ENCODE peak calls at places on chromosomes 2 and 18, in eight cellular contexts. One of them, this sample, is unnamed.

GRCh38 chr2:79855264-79856006 is 342.6 kb downstream of the CTNNA2 start:
- DNase-seq in naive thymus-derived CD4-positive, alpha-beta T cell: no peak
- DNase-seq in AG04449: no peak
- DNase-seq in ovary: no peak
- DNase-seq in GM12864: no peak
- DNase-seq in WERI-Rb-1: peak
- DNase-seq in SJSA1: no peak
- DNase-seq in upper lobe of right lung: no peak
- DNase-seq in this sample: no peak

GRCh38 chr2:219282375-219282774 is 3.2 kb downstream of the DNAJB2 start:
- DNase-seq in naive thymus-derived CD4-positive, alpha-beta T cell: no peak
- DNase-seq in AG04449: no peak
- DNase-seq in ovary: no peak
- DNase-seq in GM12864: no peak
- DNase-seq in WERI-Rb-1: no peak
- DNase-seq in SJSA1: no peak
- DNase-seq in upper lobe of right lung: no peak
- DNase-seq in this sample: no peak

GRCh38 chr2:16058256-16058655 is 117.9 kb downstream of the MYCN start:
- DNase-seq in naive thymus-derived CD4-positive, alpha-beta T cell: no peak
- DNase-seq in AG04449: no peak
- DNase-seq in ovary: no peak
- DNase-seq in GM12864: no peak
- DNase-seq in WERI-Rb-1: peak
- DNase-seq in SJSA1: no peak
- DNase-seq in upper lobe of right lung: no peak
- DNase-seq in this sample: no peak

GRCh38 chr18:25533088-25533676 is 181.2 kb upstream of the ZNF521 start:
- DNase-seq in naive thymus-derived CD4-positive, alpha-beta T cell: no peak
- DNase-seq in AG04449: no peak
- DNase-seq in ovary: no peak
- DNase-seq in GM12864: no peak
- DNase-seq in WERI-Rb-1: no peak
- DNase-seq in SJSA1: no peak
- DNase-seq in upper lobe of right lung: no peak
- DNase-seq in this sample: no peak

GRCh38 chr18:67342159-67342558 is 174.4 kb downstream of the DSEL start:
- DNase-seq in naive thymus-derived CD4-positive, alpha-beta T cell: no peak
- DNase-seq in AG04449: no peak
- DNase-seq in ovary: no peak
- DNase-seq in GM12864: no peak
- DNase-seq in WERI-Rb-1: no peak
- DNase-seq in SJSA1: no peak
- DNase-seq in upper lobe of right lung: no peak
- DNase-seq in this sample: no peak

GRCh38 chr2:109523121-109523520 is 90.6 kb downstream of the SEPTIN10 start:
- DNase-seq in naive thymus-derived CD4-positive, alpha-beta T cell: no peak
- DNase-seq in AG04449: no peak
- DNase-seq in ovary: no peak
- DNase-seq in GM12864: no peak
- DNase-seq in WERI-Rb-1: no peak
- DNase-seq in SJSA1: no peak
- DNase-seq in upper lobe of right lung: peak
- DNase-seq in this sample: no peak

GRCh38 chr2:237695201-237695780 is 67.9 kb downstream of the LRRFIP1 start:
- DNase-seq in naive thymus-derived CD4-positive, alpha-beta T cell: peak
- DNase-seq in AG04449: peak
- DNase-seq in ovary: peak
- DNase-seq in GM12864: no peak
- DNase-seq in WERI-Rb-1: no peak
- DNase-seq in SJSA1: peak
- DNase-seq in upper lobe of right lung: no peak
- DNase-seq in this sample: peak

GRCh38 chr2:106142683-106143082 is 51.4 kb downstream of the UXS1 start:
- DNase-seq in naive thymus-derived CD4-positive, alpha-beta T cell: no peak
- DNase-seq in AG04449: no peak
- DNase-seq in ovary: no peak
- DNase-seq in GM12864: no peak
- DNase-seq in WERI-Rb-1: no peak
- DNase-seq in SJSA1: no peak
- DNase-seq in upper lobe of right lung: no peak
- DNase-seq in this sample: no peak

GRCh38 chr2:41496908-41497307 is 550.9 kb upstream of the PKDCC start:
- DNase-seq in naive thymus-derived CD4-positive, alpha-beta T cell: no peak
- DNase-seq in AG04449: no peak
- DNase-seq in ovary: no peak
- DNase-seq in GM12864: no peak
- DNase-seq in WERI-Rb-1: no peak
- DNase-seq in SJSA1: no peak
- DNase-seq in upper lobe of right lung: no peak
- DNase-seq in this sample: no peak

GRCh38 chr18:21191596-21192307 is 50.3 kb upstream of the GREB1L start:
- DNase-seq in naive thymus-derived CD4-positive, alpha-beta T cell: no peak
- DNase-seq in AG04449: no peak
- DNase-seq in ovary: peak
- DNase-seq in GM12864: no peak
- DNase-seq in WERI-Rb-1: peak
- DNase-seq in SJSA1: peak
- DNase-seq in upper lobe of right lung: no peak
- DNase-seq in this sample: no peak

GRCh38 chr18:28175047-28175929 is 1.6 kb downstream of the CDH2 start:
- DNase-seq in naive thymus-derived CD4-positive, alpha-beta T cell: no peak
- DNase-seq in AG04449: no peak
- DNase-seq in ovary: no peak
- DNase-seq in GM12864: no peak
- DNase-seq in WERI-Rb-1: peak
- DNase-seq in SJSA1: peak
- DNase-seq in upper lobe of right lung: no peak
- DNase-seq in this sample: no peak

GRCh38 chr18:23578891-23579653 is 7.2 kb downstream of the NPC1 start:
- DNase-seq in naive thymus-derived CD4-positive, alpha-beta T cell: no peak
- DNase-seq in AG04449: no peak
- DNase-seq in ovary: no peak
- DNase-seq in GM12864: no peak
- DNase-seq in WERI-Rb-1: no peak
- DNase-seq in SJSA1: no peak
- DNase-seq in upper lobe of right lung: no peak
- DNase-seq in this sample: peak

GRCh38 chr2:200575957-200576356 is 9.9 kb upstream of the AOX1 start:
- DNase-seq in naive thymus-derived CD4-positive, alpha-beta T cell: peak
- DNase-seq in AG04449: no peak
- DNase-seq in ovary: no peak
- DNase-seq in GM12864: no peak
- DNase-seq in WERI-Rb-1: no peak
- DNase-seq in SJSA1: no peak
- DNase-seq in upper lobe of right lung: no peak
- DNase-seq in this sample: no peak

GRCh38 chr18:42922363-42922762 is 193.1 kb downstream of the RIT2 start:
- DNase-seq in naive thymus-derived CD4-positive, alpha-beta T cell: no peak
- DNase-seq in AG04449: no peak
- DNase-seq in ovary: no peak
- DNase-seq in GM12864: no peak
- DNase-seq in WERI-Rb-1: no peak
- DNase-seq in SJSA1: no peak
- DNase-seq in upper lobe of right lung: no peak
- DNase-seq in this sample: no peak

GRCh38 chr2:5849596-5849995 is 157.4 kb downstream of the SOX11 start:
- DNase-seq in naive thymus-derived CD4-positive, alpha-beta T cell: no peak
- DNase-seq in AG04449: no peak
- DNase-seq in ovary: no peak
- DNase-seq in GM12864: no peak
- DNase-seq in WERI-Rb-1: no peak
- DNase-seq in SJSA1: no peak
- DNase-seq in upper lobe of right lung: no peak
- DNase-seq in this sample: peak

GRCh38 chr2:24642351-24642750 is 150.8 kb downstream of the PTRHD1 start:
- DNase-seq in naive thymus-derived CD4-positive, alpha-beta T cell: no peak
- DNase-seq in AG04449: no peak
- DNase-seq in ovary: no peak
- DNase-seq in GM12864: no peak
- DNase-seq in WERI-Rb-1: no peak
- DNase-seq in SJSA1: no peak
- DNase-seq in upper lobe of right lung: no peak
- DNase-seq in this sample: no peak

GRCh38 chr2:238433941-238434845 is 7.5 kb downstream of the ASB1 start:
- DNase-seq in naive thymus-derived CD4-positive, alpha-beta T cell: no peak
- DNase-seq in AG04449: peak
- DNase-seq in ovary: no peak
- DNase-seq in GM12864: no peak
- DNase-seq in WERI-Rb-1: no peak
- DNase-seq in SJSA1: peak
- DNase-seq in upper lobe of right lung: no peak
- DNase-seq in this sample: no peak

DNA sequence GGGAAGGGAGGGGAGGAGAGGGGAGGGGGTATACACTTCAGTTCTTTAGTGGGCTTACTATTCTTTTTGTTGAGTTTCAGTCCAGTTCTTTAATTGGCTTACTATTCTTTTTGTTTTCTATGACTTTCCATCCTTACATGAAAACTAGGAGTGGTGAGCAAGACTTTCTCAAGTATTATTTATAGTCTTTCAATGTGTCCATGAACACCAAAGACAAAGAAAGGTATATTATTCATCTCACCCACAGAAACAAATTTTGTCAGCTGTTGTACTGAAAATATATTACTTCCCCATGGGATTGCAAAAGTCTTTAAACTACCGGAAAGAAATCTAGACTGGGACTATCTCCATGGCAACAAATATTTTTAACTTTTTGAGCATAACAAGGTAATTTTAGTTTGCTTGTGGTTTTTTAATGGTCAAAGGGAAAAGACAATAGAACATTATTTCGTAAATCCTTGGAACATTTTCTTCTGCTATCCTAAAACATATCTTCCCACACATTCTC is 17.6 kb downstream of the ADAM17 start:
- DNase-seq in naive thymus-derived CD4-positive, alpha-beta T cell: no peak
- DNase-seq in AG04449: no peak
- DNase-seq in ovary: no peak
- DNase-seq in GM12864: no peak
- DNase-seq in WERI-Rb-1: no peak
- DNase-seq in SJSA1: no peak
- DNase-seq in upper lobe of right lung: no peak
- DNase-seq in this sample: no peak
- H3K4me3 ChIP-seq in naive thymus-derived CD4-positive, alpha-beta T cell: no peak
- H3K4me3 ChIP-seq in AG04449: no peak
- H3K4me3 ChIP-seq in ovary: no peak
- H3K4me3 ChIP-seq in GM12864: no peak
- H3K4me3 ChIP-seq in WERI-Rb-1: no peak
- H3K4me3 ChIP-seq in SJSA1: no peak
- H3K4me3 ChIP-seq in upper lobe of right lung: no peak
- H3K4me3 ChIP-seq in this sample: no peak

DNA sequence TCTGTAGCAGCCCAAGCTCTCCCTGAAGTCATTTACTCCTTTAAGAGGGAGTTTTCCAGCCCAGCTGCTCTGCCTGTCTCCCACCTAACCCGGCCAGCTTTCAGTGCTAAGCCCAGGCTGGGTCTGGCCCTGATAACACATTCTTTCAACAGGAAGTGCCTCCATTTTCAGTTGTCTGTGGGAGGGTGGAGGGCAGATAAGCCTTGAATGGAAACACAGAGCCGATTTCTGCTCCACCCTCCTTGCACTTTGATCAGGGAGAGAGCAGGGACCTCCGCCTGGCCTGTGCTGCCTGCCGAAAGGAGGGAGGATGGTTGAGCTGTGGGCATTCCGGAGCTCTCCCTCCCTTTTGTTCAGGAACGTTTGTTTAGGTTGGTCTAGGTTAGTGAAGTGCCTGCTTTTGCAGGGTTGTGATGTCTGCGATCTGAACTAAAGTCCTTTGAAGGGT is 24.8 kb downstream of the GATA6 start:
- DNase-seq in naive thymus-derived CD4-positive, alpha-beta T cell: no peak
- DNase-seq in AG04449: no peak
- DNase-seq in ovary: no peak
- DNase-seq in GM12864: no peak
- DNase-seq in WERI-Rb-1: no peak
- DNase-seq in SJSA1: no peak
- DNase-seq in upper lobe of right lung: no peak
- DNase-seq in this sample: no peak
- H3K4me3 ChIP-seq in naive thymus-derived CD4-positive, alpha-beta T cell: no peak
- H3K4me3 ChIP-seq in AG04449: no peak
- H3K4me3 ChIP-seq in ovary: peak
- H3K4me3 ChIP-seq in GM12864: no peak
- H3K4me3 ChIP-seq in WERI-Rb-1: no peak
- H3K4me3 ChIP-seq in SJSA1: no peak
- H3K4me3 ChIP-seq in upper lobe of right lung: no peak
- H3K4me3 ChIP-seq in this sample: no peak

GRCh38 chr2:232415736-232416520 is 9.3 kb downstream of the ALPG start:
- DNase-seq in naive thymus-derived CD4-positive, alpha-beta T cell: no peak
- DNase-seq in AG04449: no peak
- DNase-seq in ovary: no peak
- DNase-seq in GM12864: no peak
- DNase-seq in WERI-Rb-1: no peak
- DNase-seq in SJSA1: no peak
- DNase-seq in upper lobe of right lung: peak
- DNase-seq in this sample: no peak

GRCh38 chr2:232417489-232417888 is 10.8 kb downstream of the ALPG start:
- DNase-seq in naive thymus-derived CD4-positive, alpha-beta T cell: no peak
- DNase-seq in AG04449: no peak
- DNase-seq in ovary: no peak
- DNase-seq in GM12864: no peak
- DNase-seq in WERI-Rb-1: no peak
- DNase-seq in SJSA1: no peak
- DNase-seq in upper lobe of right lung: peak
- DNase-seq in this sample: no peak

GRCh38 chr2:232418056-232418455 is 11.4 kb downstream of the ALPG start:
- DNase-seq in naive thymus-derived CD4-positive, alpha-beta T cell: no peak
- DNase-seq in AG04449: no peak
- DNase-seq in ovary: no peak
- DNase-seq in GM12864: no peak
- DNase-seq in WERI-Rb-1: no peak
- DNase-seq in SJSA1: no peak
- DNase-seq in upper lobe of right lung: peak
- DNase-seq in this sample: no peak

GRCh38 chr2:232415138-232415690 is 8.6 kb downstream of the ALPG start:
- DNase-seq in naive thymus-derived CD4-positive, alpha-beta T cell: no peak
- DNase-seq in AG04449: no peak
- DNase-seq in ovary: no peak
- DNase-seq in GM12864: no peak
- DNase-seq in WERI-Rb-1: no peak
- DNase-seq in SJSA1: no peak
- DNase-seq in upper lobe of right lung: peak
- DNase-seq in this sample: no peak

GRCh38 chr2:232416521-232417470 is 10.2 kb downstream of the ALPG start:
- DNase-seq in naive thymus-derived CD4-positive, alpha-beta T cell: no peak
- DNase-seq in AG04449: no peak
- DNase-seq in ovary: no peak
- DNase-seq in GM12864: no peak
- DNase-seq in WERI-Rb-1: no peak
- DNase-seq in SJSA1: no peak
- DNase-seq in upper lobe of right lung: peak
- DNase-seq in this sample: no peak
- H3K4me3 ChIP-seq in naive thymus-derived CD4-positive, alpha-beta T cell: no peak
- H3K4me3 ChIP-seq in AG04449: no peak
- H3K4me3 ChIP-seq in ovary: no peak
- H3K4me3 ChIP-seq in GM12864: no peak
- H3K4me3 ChIP-seq in WERI-Rb-1: no peak
- H3K4me3 ChIP-seq in SJSA1: no peak
- H3K4me3 ChIP-seq in upper lobe of right lung: no peak
- H3K4me3 ChIP-seq in this sample: no peak

DNA sequence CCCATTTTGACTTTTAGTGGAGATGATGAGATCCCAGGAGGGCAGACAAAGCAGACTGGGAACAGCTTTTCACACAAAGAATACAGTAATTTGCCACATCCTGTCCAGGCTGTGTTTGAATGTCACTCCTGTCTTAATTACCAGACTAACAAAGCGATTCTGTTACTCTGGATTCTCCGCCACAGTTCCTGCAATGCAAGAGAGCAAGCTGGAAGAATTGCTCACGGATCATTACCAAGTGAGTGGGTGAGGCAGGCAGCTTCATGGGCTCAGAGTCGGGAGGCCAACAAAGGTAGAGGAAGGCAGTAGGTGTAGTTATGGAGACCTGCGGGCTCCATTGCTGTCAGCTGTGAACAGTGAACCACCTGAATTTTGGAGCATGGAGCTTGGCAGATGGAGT is 250.5 kb upstream of the ATP5MC3 start:
- DNase-seq in naive thymus-derived CD4-positive, alpha-beta T cell: no peak
- DNase-seq in AG04449: no peak
- DNase-seq in ovary: no peak
- DNase-seq in GM12864: no peak
- DNase-seq in WERI-Rb-1: no peak
- DNase-seq in SJSA1: no peak
- DNase-seq in upper lobe of right lung: no peak
- DNase-seq in this sample: no peak
- H3K4me3 ChIP-seq in naive thymus-derived CD4-positive, alpha-beta T cell: no peak
- H3K4me3 ChIP-seq in AG04449: no peak
- H3K4me3 ChIP-seq in ovary: no peak
- H3K4me3 ChIP-seq in GM12864: no peak
- H3K4me3 ChIP-seq in WERI-Rb-1: no peak
- H3K4me3 ChIP-seq in SJSA1: no peak
- H3K4me3 ChIP-seq in upper lobe of right lung: no peak
- H3K4me3 ChIP-seq in this sample: no peak

This sample was measured in retinal pigment epithelial cell.